ENCODE peak calls at places on chromosomes 6 and 20, in seven cellular contexts. X is left lung, T is fibroblast of the aortic adventitia, O is natural killer cell, H is heart left ventricle, V is lower leg skin, E is psoas muscle. S is an unnamed sample.

GRCh38 chr6:72715119-72715518 is 93.3 kb downstream of the KCNQ5 start:
- DNase-seq in X (no peak), T (no peak), O (no peak), H (no peak), V (no peak), E (no peak), S (no peak)

GRCh38 chr6:44042261-44043035 is 84.8 kb downstream of the MRPL14 start:
- DNase-seq in X (no peak), T (no peak), O (no peak), H (no peak), V (no peak), E (no peak), S (no peak)

GRCh38 chr6:686528-686927 is 6.4 kb downstream of the EXOC2 start:
- DNase-seq in X (no peak), T (no peak), O (no peak), H (no peak), V (no peak), E (no peak), S (peak; percentile 86)

GRCh38 chr6:11078266-11078665 is 15.4 kb upstream of the SMIM13 start:
- DNase-seq in X (no peak), T (no peak), O (no peak), H (no peak), V (no peak), E (no peak), S (no peak)

GRCh38 chr20:22890605-22891300 is 144.4 kb upstream of the SSTR4 start:
- DNase-seq in X (no peak), T (no peak), O (no peak), H (no peak), V (no peak), E (no peak), S (no peak)

GRCh38 chr6:23690650-23691049 is 435.4 kb upstream of the NRSN1 start:
- DNase-seq in X (no peak), T (no peak), O (no peak), H (no peak), V (no peak), E (no peak), S (no peak)

GRCh38 chr6:119395192-119395591 is 45.6 kb upstream of the MAN1A1 start:
- DNase-seq in X (no peak), T (no peak), O (no peak), H (no peak), V (no peak), E (no peak), S (no peak)

GRCh38 chr6:168916576-168917207 is 337.0 kb downstream of the THBS2 start:
- DNase-seq in X (no peak), T (peak; percentile 86), O (no peak), H (no peak), V (no peak), E (peak; percentile 53), S (peak; percentile 28)

GRCh38 chr20:13356591-13356990 is 135.5 kb downstream of the ISM1 start:
- DNase-seq in X (no peak), T (no peak), O (no peak), H (no peak), V (no peak), E (no peak), S (no peak)

GRCh38 chr6:108166664-108167448 is 1.0 kb downstream of the NR2E1 start:
- DNase-seq in X (no peak), T (no peak), O (no peak), H (no peak), V (no peak), E (no peak), S (no peak)

GRCh38 chr6:130958468-130958867 is 104.6 kb downstream of the EPB41L2 start:
- DNase-seq in X (no peak), T (no peak), O (no peak), H (no peak), V (no peak), E (no peak), S (peak; percentile 62)

GRCh38 chr20:38730989-38731737 is 6.9 kb downstream of the SLC32A1 start:
- DNase-seq in X (peak; percentile 60), T (peak; percentile 48), O (peak; percentile 74), H (peak; percentile 85), V (no peak), E (peak; percentile 62), S (peak; percentile 56)

GRCh38 chr6:72619883-72620696 is 1.8 kb upstream of the KCNQ5 start:
- DNase-seq in X (peak; percentile 52), T (peak; percentile 47), O (peak; percentile 44), H (peak; percentile 66), V (no peak), E (peak; percentile 38), S (no peak)

GRCh38 chr6:87279051-87279595 is 43.3 kb upstream of the SMIM8 start:
- DNase-seq in X (no peak), T (no peak), O (no peak), H (no peak), V (no peak), E (no peak), S (no peak)

GRCh38 chr6:33632603-33633039 is 11.5 kb downstream of the ITPR3 start:
- DNase-seq in X (no peak), T (no peak), O (peak; percentile 59), H (peak; percentile 75), V (no peak), E (peak; percentile 60), S (no peak)

GRCh38 chr20:34705008-34705382 is 851 bp downstream of the TP53INP2 start:
- DNase-seq in X (no peak), T (no peak), O (no peak), H (no peak), V (no peak), E (no peak), S (no peak)

GRCh38 chr6:103672169-103672568 is 1187.5 kb downstream of the HACE1 start:
- DNase-seq in X (no peak), T (no peak), O (no peak), H (no peak), V (no peak), E (no peak), S (peak; percentile 0)

GRCh38 chr20:62637110-62637509 is 5.2 kb upstream of the SLCO4A1 start:
- DNase-seq in X (no peak), T (no peak), O (no peak), H (peak; percentile 26), V (no peak), E (no peak), S (no peak)

GRCh38 chr6:68880050-68880449 is 245.0 kb downstream of the ADGRB3 start:
- DNase-seq in X (no peak), T (no peak), O (no peak), H (no peak), V (no peak), E (no peak), S (no peak)

GRCh38 chr20:12252793-12253192 is 335.1 kb downstream of the BTBD3 start:
- DNase-seq in X (no peak), T (no peak), O (no peak), H (no peak), V (no peak), E (no peak), S (peak; percentile 28)

GRCh38 chr6:71531006-71531405 is 242.4 kb downstream of the OGFRL1 start:
- DNase-seq in X (no peak), T (no peak), O (no peak), H (no peak), V (no peak), E (no peak), S (no peak)

GRCh38 chr6:56549014-56549413 is 93.7 kb downstream of the DST start:
- DNase-seq in X (no peak), T (peak; percentile 57), O (no peak), H (no peak), V (no peak), E (no peak), S (peak; percentile 33)

GRCh38 chr6:33752139-33753015 is 5.7 kb upstream of the IP6K3 start:
- DNase-seq in X (no peak), T (no peak), O (no peak), H (no peak), V (no peak), E (no peak), S (no peak)

GRCh38 chr6:24522090-24522820 is 27.5 kb downstream of the ALDH5A1 start:
- DNase-seq in X (no peak), T (peak; percentile 10), O (no peak), H (no peak), V (no peak), E (no peak), S (no peak)

GRCh38 chr20:32190608-32191415 is 16.7 kb downstream of the PLAGL2 start:
- DNase-seq in X (no peak), T (no peak), O (no peak), H (no peak), V (no peak), E (no peak), S (no peak)

GRCh38 chr6:13531956-13532355 is 42.4 kb upstream of the SIRT5 start:
- DNase-seq in X (no peak), T (no peak), O (no peak), H (no peak), V (no peak), E (no peak), S (peak; percentile 84)

GRCh38 chr6:136586295-136586694 is 36.1 kb upstream of the MAP7 start:
- DNase-seq in X (no peak), T (peak; percentile 95), O (no peak), H (no peak), V (no peak), E (no peak), S (peak; percentile 95)

GRCh38 chr6:166955121-166955864 is 1.1 kb downstream of the RNASET2 start:
- DNase-seq in X (peak; percentile 70), T (no peak), O (no peak), H (no peak), V (peak; percentile 23), E (peak; percentile 32), S (no peak)

GRCh38 chr6:96675617-96676016 is 112.7 kb downstream of the FHL5 start:
- DNase-seq in X (no peak), T (no peak), O (no peak), H (no peak), V (no peak), E (no peak), S (no peak)

GRCh38 chr20:19921349-19921793 is 95.8 kb upstream of the NAA20 start:
- DNase-seq in X (no peak), T (no peak), O (no peak), H (no peak), V (peak; percentile 55), E (peak; percentile 21), S (no peak)

GRCh38 chr6:19377722-19378121 is 459.4 kb upstream of the ID4 start:
- DNase-seq in X (no peak), T (no peak), O (no peak), H (no peak), V (no peak), E (no peak), S (no peak)
- TF ChIP-seq CTCF in X (no peak), T (no peak), O (no peak), H (no peak), V (no peak), E (no peak), S (no peak)

GRCh38 chr6:32413427-32414047 is 6.6 kb upstream of the BTNL2 start:
- DNase-seq in X (peak; percentile 85), T (peak; percentile 77), O (peak; percentile 81), H (peak; percentile 91), V (peak; percentile 47), E (peak; percentile 72), S (peak; percentile 76)
- TF ChIP-seq CTCF in X (peak; percentile 97), T (peak; percentile 94), O (peak; percentile 95), H (peak; percentile 96), V (peak; percentile 56), E (peak; percentile 94), S (peak; percentile 89)

GRCh38 chr6:165439928-165440554 is 130.6 kb upstream of the C6orf118 start:
- DNase-seq in X (no peak), T (peak; percentile 85), O (no peak), H (no peak), V (no peak), E (no peak), S (peak; percentile 74)
- TF ChIP-seq CTCF in X (peak; percentile 36), T (peak; percentile 50), O (no peak), H (peak; percentile 78), V (no peak), E (peak; percentile 66), S (peak; percentile 48)

GRCh38 chr6:163443985-163444553 is 29.6 kb downstream of the QKI start:
- DNase-seq in X (no peak), T (no peak), O (no peak), H (no peak), V (no peak), E (no peak), S (no peak)
- TF ChIP-seq CTCF in X (no peak), T (peak; percentile 11), O (no peak), H (no peak), V (no peak), E (no peak), S (peak; percentile 10)